ENCODE peak calls at places on chromosomes 12 and 14, in five cellular contexts. G is HCT116, J is A549, Z is GM12878, A is K562. N is an unnamed sample.

GRCh38 chr12:85405781-85406522 is 125.9 kb downstream of the ALX1 start:
- DNase-seq in J (no peak), G (no peak), Z (no peak), A (no peak), N (peak; percentile 15)

GRCh38 chr12:39354955-39355354 is 88.0 kb downstream of the KIF21A start:
- DNase-seq in J (no peak), G (no peak), A (peak; percentile 21), Z (no peak), N (no peak)

GRCh38 chr12:120474092-120474960 is 4.8 kb upstream of the SRSF9 start:
- DNase-seq in A (peak; percentile 71), G (peak; percentile 80), J (peak; percentile 76), Z (no peak), N (peak; percentile 89)

GRCh38 chr12:3428631-3429030 is 62.4 kb upstream of the PRMT8 start:
- DNase-seq in J (no peak), A (no peak), Z (no peak), G (no peak), N (no peak)

GRCh38 chr14:65226824-65227604 is 124.7 kb upstream of the MAX start:
- DNase-seq in G (no peak), A (no peak), Z (no peak), J (no peak), N (no peak)

GRCh38 chr14:50001999-50002925 is 109.4 kb downstream of the ARF6 start:
- DNase-seq in Z (peak; percentile 82), J (no peak), G (no peak), A (peak; percentile 31), N (peak; percentile 65)

GRCh38 chr12:49777800-49778748 is 36.7 kb downstream of the TMBIM6 start:
- DNase-seq in J (peak; percentile 85), A (peak; percentile 70), Z (no peak), G (peak; percentile 42), N (peak; percentile 48)

GRCh38 chr12:51678086-51678724 is 87.2 kb downstream of the SCN8A start:
- DNase-seq in A (peak; percentile 65), Z (no peak), J (peak; percentile 81), G (peak; percentile 34), N (peak; percentile 66)

GRCh38 chr12:24751181-24751580 is 197.7 kb downstream of the BCAT1 start:
- DNase-seq in Z (no peak), J (no peak), A (no peak), G (no peak), N (no peak)

GRCh38 chr14:92199763-92200162 is 78.0 kb downstream of the CPSF2 start:
- DNase-seq in G (no peak), A (no peak), Z (no peak), J (no peak), N (no peak)

GRCh38 chr14:59187802-59188460 is 536 bp upstream of the DAAM1 start:
- DNase-seq in Z (no peak), A (peak; percentile 86), G (no peak), J (peak; percentile 6), N (peak; percentile 67)

GRCh38 chr12:92442782-92443181 is 260.0 kb upstream of the PLEKHG7 start:
- DNase-seq in A (no peak), J (no peak), Z (no peak), G (no peak), N (peak; percentile 25)

GRCh38 chr14:65336191-65336591 is 76.3 kb upstream of the FUT8 start:
- DNase-seq in Z (no peak), G (no peak), J (no peak), A (no peak), N (no peak)

GRCh38 chr14:104735830-104736642 is 12.0 kb downstream of the ADSS1 start:
- DNase-seq in J (no peak), Z (no peak), A (no peak), G (no peak), N (peak; percentile 83)

GRCh38 chr14:61925732-61926445 is 163.7 kb downstream of the SNAPC1 start:
- DNase-seq in J (no peak), G (no peak), Z (no peak), A (no peak), N (no peak)

GRCh38 chr12:100826323-100826722 is 31.7 kb downstream of the ANO4 start:
- DNase-seq in J (peak; percentile 8), Z (no peak), G (peak; percentile 13), A (peak; percentile 40), N (peak; percentile 54)

GRCh38 chr14:36661506-36662257 is at the start of gene PAX9:
- DNase-seq in G (peak; percentile 81), J (peak; percentile 88), Z (peak; percentile 23), A (peak; percentile 94), N (peak; percentile 29)

GRCh38 chr14:58955294-58955821 is 233.1 kb upstream of the DAAM1 start:
- DNase-seq in J (no peak), A (no peak), G (no peak), Z (peak; percentile 55), N (no peak)

GRCh38 chr12:93115198-93115601 is 186.1 kb upstream of the EEA1 start:
- DNase-seq in J (no peak), Z (no peak), G (no peak), A (peak; percentile 91), N (no peak)

GRCh38 chr12:115763982-115764621 is 513.4 kb downstream of the MED13L start:
- DNase-seq in G (no peak), Z (no peak), J (no peak), A (peak; percentile 4), N (no peak)

GRCh38 chr14:23040100-23040499 is 1.9 kb upstream of the PSMB11 start:
- DNase-seq in G (no peak), J (no peak), A (no peak), Z (no peak), N (no peak)

GRCh38 chr14:88729159-88729558 is 63.6 kb downstream of the EML5 start:
- DNase-seq in J (peak; percentile 13), A (peak; percentile 1), G (no peak), Z (no peak), N (no peak)

GRCh38 chr14:84390010-84390409 is 1139.9 kb upstream of the FLRT2 start:
- DNase-seq in G (no peak), J (no peak), A (no peak), Z (no peak), N (no peak)
- TF ChIP-seq MAX in G (no peak), J (no peak), A (no peak), Z (no peak), N (no peak)

DNA sequence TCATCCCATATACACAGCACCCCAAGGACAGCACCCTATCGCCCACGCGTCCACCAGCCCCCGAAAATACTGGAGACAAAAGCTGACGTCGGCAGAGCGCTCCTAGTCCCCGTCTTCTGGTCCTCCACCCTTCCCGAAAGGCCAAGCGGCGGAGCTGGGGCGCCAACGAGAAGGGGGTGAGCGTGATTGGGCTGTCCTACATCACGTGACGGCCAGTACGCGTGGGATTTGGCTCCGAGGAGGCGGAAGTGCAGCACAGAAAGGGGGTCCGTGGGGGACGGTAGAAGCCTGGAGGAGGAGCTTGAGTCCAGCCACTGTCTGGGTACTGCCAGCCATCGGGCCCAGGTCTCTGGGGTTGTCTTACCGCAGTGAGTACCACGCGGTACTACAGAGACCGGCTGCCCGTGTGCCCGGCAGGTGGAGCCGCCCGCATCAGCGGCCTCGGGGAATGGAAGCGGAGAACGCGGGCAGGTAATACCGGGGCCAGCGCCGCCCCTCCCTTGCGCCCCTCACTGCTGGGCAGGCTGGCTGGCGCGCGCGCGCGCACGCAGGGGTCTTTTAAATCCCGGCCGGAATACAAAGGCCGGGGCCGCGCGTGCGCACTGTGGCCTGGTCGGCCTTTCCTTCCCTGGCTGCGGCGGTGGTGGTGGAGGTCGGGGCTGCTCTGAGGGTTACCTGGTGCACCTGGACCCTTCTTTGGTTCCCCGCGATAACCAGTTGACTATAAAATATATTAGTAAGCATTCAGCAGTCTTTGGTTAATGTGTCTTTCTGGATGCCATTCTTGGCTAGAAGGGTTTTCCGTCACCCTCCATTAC is at the start of gene TDG:
- DNase-seq in G (peak; percentile 98), A (peak; percentile 99), J (peak; percentile 95), Z (peak; percentile 97), N (peak; percentile 100)
- TF ChIP-seq CTCF in G (peak; percentile 5), A (no peak), J (no peak), Z (no peak), N (no peak)

GRCh38 chr12:6324936-6325750 is 14.7 kb downstream of the PLEKHG6 start:
- DNase-seq in Z (no peak), G (no peak), J (no peak), A (no peak), N (peak; percentile 51)
- TF ChIP-seq POLR2A in Z (no peak), G (no peak), J (no peak), A (peak; percentile 11), N (no peak)

GRCh38 chr14:84029246-84029645 is 1500.7 kb upstream of the FLRT2 start:
- DNase-seq in J (no peak), G (no peak), Z (no peak), A (no peak), N (no peak)

GRCh38 chr14:84025258-84026012 is 1504.5 kb upstream of the FLRT2 start:
- DNase-seq in A (no peak), G (no peak), Z (no peak), J (no peak), N (no peak)

GRCh38 chr14:84024231-84024630 is 1505.7 kb upstream of the FLRT2 start:
- DNase-seq in A (no peak), J (no peak), G (no peak), Z (no peak), N (no peak)

GRCh38 chr14:84029720-84030119 is 1500.2 kb upstream of the FLRT2 start:
- DNase-seq in A (no peak), Z (no peak), G (no peak), J (no peak), N (no peak)

GRCh38 chr14:84028205-84028604 is 1501.7 kb upstream of the FLRT2 start:
- DNase-seq in Z (no peak), J (no peak), G (no peak), A (no peak), N (no peak)
- TF ChIP-seq MAX in Z (no peak), J (no peak), G (no peak), A (no peak), N (no peak)

DNA sequence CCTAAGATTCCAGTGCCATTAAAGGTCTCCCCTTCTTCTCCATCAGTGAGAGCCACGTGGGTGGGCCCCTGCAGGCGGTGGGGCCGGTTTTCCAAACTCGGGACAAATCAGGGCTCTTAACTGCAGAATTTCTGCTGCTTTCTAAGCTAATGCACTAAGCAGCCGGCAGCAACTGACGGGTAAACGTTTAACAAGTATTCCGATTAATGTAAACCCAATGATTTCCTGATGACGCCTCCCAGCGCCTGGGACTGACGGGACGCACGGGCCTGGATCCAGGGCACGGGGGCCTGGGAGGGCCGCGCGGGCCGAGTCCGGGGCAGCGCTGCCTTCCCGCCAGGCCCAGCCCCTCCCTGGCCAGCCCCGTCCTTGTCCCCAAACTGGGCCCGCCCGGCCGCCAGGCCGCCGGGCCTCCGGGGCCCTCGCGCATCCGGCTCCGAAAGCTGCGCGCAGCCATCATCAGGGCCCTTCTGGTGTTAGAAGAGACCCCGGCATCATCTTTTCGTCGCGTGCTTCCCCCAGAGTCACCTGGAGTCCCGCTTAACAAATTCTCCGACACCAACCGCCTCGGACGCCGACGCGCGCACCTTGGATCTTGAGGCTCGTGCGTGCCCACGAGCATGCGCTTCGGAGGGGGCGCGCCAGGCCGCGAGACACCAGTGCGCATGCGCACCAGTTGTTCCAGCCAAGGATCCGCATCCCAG is at the start of gene MLH3:
- DNase-seq in A (peak; percentile 88), Z (no peak), G (peak; percentile 65), J (peak; percentile 93), N (peak; percentile 78)
- TF ChIP-seq CTCF in A (no peak), Z (no peak), G (no peak), J (no peak), N (no peak)

GRCh38 chr12:42238240-42239140 is at the start of gene YAF2:
- DNase-seq in J (peak; percentile 81), A (peak; percentile 94), G (peak; percentile 70), Z (peak; percentile 32), N (peak; percentile 92)
- TF ChIP-seq POLR2A in J (peak; percentile 44), A (peak; percentile 62), G (no peak), Z (peak; percentile 82), N (peak; percentile 7)